ENCODE peak calls at places on chromosome 19, in five cellular contexts. One of them, this sample, is unnamed.

GRCh38 chr19:3984908-3985642 is at the start of gene EEF2:
- DNase-seq in cardiac muscle cell: peak; percentile 94
- DNase-seq in iPS DF 6.9: peak; percentile 68
- DNase-seq in BJ: no peak
- DNase-seq in ascending aorta: no peak
- DNase-seq in this sample: peak; percentile 99

GRCh38 chr19:46082728-46083050 is 41.8 kb downstream of the IGFL3 start:
- DNase-seq in cardiac muscle cell: no peak
- DNase-seq in iPS DF 6.9: no peak
- DNase-seq in BJ: no peak
- DNase-seq in ascending aorta: no peak
- DNase-seq in this sample: no peak

GRCh38 chr19:52635786-52636570 is 2.2 kb downstream of the ZNF83 start:
- DNase-seq in cardiac muscle cell: no peak
- DNase-seq in iPS DF 6.9: no peak
- DNase-seq in BJ: no peak
- DNase-seq in ascending aorta: no peak
- DNase-seq in this sample: no peak

GRCh38 chr19:27673986-27674385 is 1539.0 kb downstream of the UQCRFS1 start:
- DNase-seq in cardiac muscle cell: no peak
- DNase-seq in iPS DF 6.9: no peak
- DNase-seq in BJ: no peak
- DNase-seq in ascending aorta: no peak
- DNase-seq in this sample: no peak

GRCh38 chr19:40517248-40517647 is 50.4 kb downstream of the SPTBN4 start:
- DNase-seq in cardiac muscle cell: no peak
- DNase-seq in iPS DF 6.9: no peak
- DNase-seq in BJ: no peak
- DNase-seq in ascending aorta: no peak
- DNase-seq in this sample: no peak

GRCh38 chr19:14556662-14557188 is 15.1 kb downstream of the NDUFB7 start:
- DNase-seq in cardiac muscle cell: peak; percentile 85
- DNase-seq in iPS DF 6.9: peak; percentile 76
- DNase-seq in BJ: no peak
- DNase-seq in ascending aorta: no peak
- DNase-seq in this sample: peak; percentile 95

GRCh38 chr19:12064266-12065099 is at the start of gene ZNF844:
- DNase-seq in cardiac muscle cell: peak; percentile 96
- DNase-seq in iPS DF 6.9: peak; percentile 76
- DNase-seq in BJ: peak; percentile 62
- DNase-seq in ascending aorta: peak; percentile 95
- DNase-seq in this sample: peak; percentile 98

GRCh38 chr19:18282021-18282787 is 782 bp upstream of the JUND start:
- DNase-seq in cardiac muscle cell: no peak
- DNase-seq in iPS DF 6.9: no peak
- DNase-seq in BJ: no peak
- DNase-seq in ascending aorta: no peak
- DNase-seq in this sample: no peak

GRCh38 chr19:43738780-43739211 is 16.0 kb downstream of the SMG9 start:
- DNase-seq in cardiac muscle cell: no peak
- DNase-seq in iPS DF 6.9: no peak
- DNase-seq in BJ: no peak
- DNase-seq in ascending aorta: no peak
- DNase-seq in this sample: no peak

GRCh38 chr19:1862068-1862423 is 1.3 kb downstream of the KLF16 start:
- DNase-seq in cardiac muscle cell: no peak
- DNase-seq in iPS DF 6.9: no peak
- DNase-seq in BJ: no peak
- DNase-seq in ascending aorta: no peak
- DNase-seq in this sample: peak; percentile 75

GRCh38 chr19:18379803-18380747 is 5.9 kb upstream of the GDF15 start:
- DNase-seq in cardiac muscle cell: no peak
- DNase-seq in iPS DF 6.9: no peak
- DNase-seq in BJ: peak; percentile 87
- DNase-seq in ascending aorta: peak; percentile 86
- DNase-seq in this sample: peak; percentile 67

GRCh38 chr19:43776285-43776684 is 4.5 kb downstream of the KCNN4 start:
- DNase-seq in cardiac muscle cell: no peak
- DNase-seq in iPS DF 6.9: no peak
- DNase-seq in BJ: no peak
- DNase-seq in ascending aorta: no peak
- DNase-seq in this sample: peak; percentile 65

GRCh38 chr19:43489979-43490599 is 14.5 kb downstream of the PHLDB3 start:
- DNase-seq in cardiac muscle cell: no peak
- DNase-seq in iPS DF 6.9: no peak
- DNase-seq in BJ: no peak
- DNase-seq in ascending aorta: no peak
- DNase-seq in this sample: no peak

GRCh38 chr19:28614634-28615545 is 598.1 kb downstream of the UQCRFS1 start:
- DNase-seq in cardiac muscle cell: no peak
- DNase-seq in iPS DF 6.9: no peak
- DNase-seq in BJ: no peak
- DNase-seq in ascending aorta: no peak
- DNase-seq in this sample: no peak

GRCh38 chr19:3096902-3097326 is 2.8 kb downstream of the GNA11 start:
- DNase-seq in cardiac muscle cell: no peak
- DNase-seq in iPS DF 6.9: no peak
- DNase-seq in BJ: no peak
- DNase-seq in ascending aorta: no peak
- DNase-seq in this sample: no peak

GRCh38 chr19:44686896-44687295 is 12.1 kb upstream of the CEACAM16 start:
- DNase-seq in cardiac muscle cell: no peak
- DNase-seq in iPS DF 6.9: no peak
- DNase-seq in BJ: no peak
- DNase-seq in ascending aorta: no peak
- DNase-seq in this sample: no peak

GRCh38 chr19:18429717-18430416 is 8.1 kb downstream of the ISYNA1 start:
- DNase-seq in cardiac muscle cell: no peak
- DNase-seq in iPS DF 6.9: no peak
- DNase-seq in BJ: no peak
- DNase-seq in ascending aorta: no peak
- DNase-seq in this sample: no peak

GRCh38 chr19:32066056-32066455 is 279.4 kb upstream of the ZNF507 start:
- DNase-seq in cardiac muscle cell: no peak
- DNase-seq in iPS DF 6.9: no peak
- DNase-seq in BJ: no peak
- DNase-seq in ascending aorta: no peak
- DNase-seq in this sample: no peak

GRCh38 chr19:40716031-40716654 is 543 bp downstream of the COQ8B start:
- DNase-seq in cardiac muscle cell: no peak
- DNase-seq in iPS DF 6.9: no peak
- DNase-seq in BJ: no peak
- DNase-seq in ascending aorta: no peak
- DNase-seq in this sample: no peak

GRCh38 chr19:4014541-4015491 is 7.3 kb downstream of the PIAS4 start:
- DNase-seq in cardiac muscle cell: no peak
- DNase-seq in iPS DF 6.9: peak; percentile 29
- DNase-seq in BJ: no peak
- DNase-seq in ascending aorta: no peak
- DNase-seq in this sample: peak; percentile 91

GRCh38 chr19:46299004-46299509 is 2.2 kb downstream of the HIF3A start:
- DNase-seq in cardiac muscle cell: peak; percentile 94
- DNase-seq in iPS DF 6.9: no peak
- DNase-seq in BJ: peak; percentile 28
- DNase-seq in ascending aorta: peak; percentile 81
- DNase-seq in this sample: peak; percentile 71

GRCh38 chr19:14475251-14476073 is at the start of gene PTGER1:
- DNase-seq in cardiac muscle cell: peak; percentile 34
- DNase-seq in iPS DF 6.9: no peak
- DNase-seq in BJ: no peak
- DNase-seq in ascending aorta: no peak
- DNase-seq in this sample: peak; percentile 95

GRCh38 chr19:58279925-58280316 is 1.2 kb downstream of the ZNF8 start:
- DNase-seq in cardiac muscle cell: no peak
- DNase-seq in iPS DF 6.9: no peak
- DNase-seq in BJ: no peak
- DNase-seq in ascending aorta: no peak
- DNase-seq in this sample: no peak

GRCh38 chr19:2361259-2362038 is 1.4 kb downstream of the TMPRSS9 start:
- DNase-seq in cardiac muscle cell: no peak
- DNase-seq in iPS DF 6.9: no peak
- DNase-seq in BJ: no peak
- DNase-seq in ascending aorta: no peak
- DNase-seq in this sample: peak; percentile 73

GRCh38 chr19:21586341-21587116 is 81.1 kb downstream of the ZNF429 start:
- DNase-seq in cardiac muscle cell: peak; percentile 55
- DNase-seq in iPS DF 6.9: no peak
- DNase-seq in BJ: no peak
- DNase-seq in ascending aorta: no peak
- DNase-seq in this sample: peak; percentile 73

GRCh38 chr19:53183146-53183545 is 10.0 kb downstream of the ZNF665 start:
- DNase-seq in cardiac muscle cell: no peak
- DNase-seq in iPS DF 6.9: no peak
- DNase-seq in BJ: no peak
- DNase-seq in ascending aorta: no peak
- DNase-seq in this sample: no peak

GRCh38 chr19:39150235-39150634 is 24.6 kb downstream of the PAK4 start:
- DNase-seq in cardiac muscle cell: no peak
- DNase-seq in iPS DF 6.9: no peak
- DNase-seq in BJ: no peak
- DNase-seq in ascending aorta: no peak
- DNase-seq in this sample: no peak

GRCh38 chr19:4379383-4380253 is 20.7 kb downstream of the SH3GL1 start:
- DNase-seq in cardiac muscle cell: no peak
- DNase-seq in iPS DF 6.9: no peak
- DNase-seq in BJ: no peak
- DNase-seq in ascending aorta: no peak
- DNase-seq in this sample: no peak

GRCh38 chr19:41886761-41887710 is 4.1 kb downstream of the ARHGEF1 start:
- DNase-seq in cardiac muscle cell: no peak
- DNase-seq in iPS DF 6.9: no peak
- DNase-seq in BJ: no peak
- DNase-seq in ascending aorta: no peak
- DNase-seq in this sample: no peak

GRCh38 chr19:2254052-2254872 is 2.0 kb downstream of the JSRP1 start:
- DNase-seq in cardiac muscle cell: peak; percentile 76
- DNase-seq in iPS DF 6.9: no peak
- DNase-seq in BJ: no peak
- DNase-seq in ascending aorta: no peak
- DNase-seq in this sample: peak; percentile 95

GRCh38 chr19:29245221-29245620 is 32.3 kb upstream of the UQCRFS1 start:
- DNase-seq in cardiac muscle cell: no peak
- DNase-seq in iPS DF 6.9: no peak
- DNase-seq in BJ: no peak
- DNase-seq in ascending aorta: no peak
- DNase-seq in this sample: no peak

GRCh38 chr19:48961673-48962028 is 3.5 kb upstream of the FTL start:
- DNase-seq in cardiac muscle cell: no peak
- DNase-seq in iPS DF 6.9: no peak
- DNase-seq in BJ: no peak
- DNase-seq in ascending aorta: no peak
- DNase-seq in this sample: peak; percentile 58

GRCh38 chr19:45766919-45767346 is 2.1 kb downstream of the SIX5 start:
- DNase-seq in cardiac muscle cell: peak; percentile 27
- DNase-seq in iPS DF 6.9: no peak
- DNase-seq in BJ: no peak
- DNase-seq in ascending aorta: no peak
- DNase-seq in this sample: no peak

GRCh38 chr19:5293607-5294089 is 47.0 kb downstream of the PTPRS start:
- DNase-seq in cardiac muscle cell: peak; percentile 76
- DNase-seq in iPS DF 6.9: no peak
- DNase-seq in BJ: no peak
- DNase-seq in ascending aorta: no peak
- DNase-seq in this sample: peak; percentile 95

GRCh38 chr19:46614114-46614701 is 10.7 kb downstream of the PTGIR start:
- DNase-seq in cardiac muscle cell: peak; percentile 90
- DNase-seq in iPS DF 6.9: no peak
- DNase-seq in BJ: no peak
- DNase-seq in ascending aorta: no peak
- DNase-seq in this sample: peak; percentile 94

GRCh38 chr19:39512964-39513363 is 2.0 kb upstream of the SELENOV start:
- DNase-seq in cardiac muscle cell: no peak
- DNase-seq in iPS DF 6.9: no peak
- DNase-seq in BJ: no peak
- DNase-seq in ascending aorta: no peak
- DNase-seq in this sample: no peak

GRCh38 chr19:12763100-12763499 is 11.5 kb downstream of the BEST2 start:
- DNase-seq in cardiac muscle cell: no peak
- DNase-seq in iPS DF 6.9: no peak
- DNase-seq in BJ: no peak
- DNase-seq in ascending aorta: no peak
- DNase-seq in this sample: no peak

GRCh38 chr19:41754596-41754995 is 734 bp upstream of the CEACAM6 start:
- DNase-seq in cardiac muscle cell: no peak
- DNase-seq in iPS DF 6.9: no peak
- DNase-seq in BJ: no peak
- DNase-seq in ascending aorta: no peak
- DNase-seq in this sample: no peak

GRCh38 chr19:4238831-4239230 is 8.0 kb upstream of the YJU2 start:
- DNase-seq in cardiac muscle cell: no peak
- DNase-seq in iPS DF 6.9: no peak
- DNase-seq in BJ: no peak
- DNase-seq in ascending aorta: no peak
- DNase-seq in this sample: no peak

GRCh38 chr19:47719047-47719885 is 6.0 kb downstream of the EHD2 start:
- DNase-seq in cardiac muscle cell: peak; percentile 43
- DNase-seq in iPS DF 6.9: no peak
- DNase-seq in BJ: peak; percentile 99
- DNase-seq in ascending aorta: peak; percentile 59
- DNase-seq in this sample: peak; percentile 70
- H3K4me3 ChIP-seq in cardiac muscle cell: no peak overlapping the region
- H3K4me3 ChIP-seq in iPS DF 6.9: no peak overlapping the region
- H3K4me3 ChIP-seq in BJ: peak overlapping the region; percentile 28
- H3K4me3 ChIP-seq in ascending aorta: peak overlapping the region; percentile 61
- H3K4me3 ChIP-seq in this sample: no peak overlapping the region

GRCh38 chr19:7830823-7831222 is 805 bp downstream of the EVI5L start:
- DNase-seq in cardiac muscle cell: no peak
- DNase-seq in iPS DF 6.9: no peak
- DNase-seq in BJ: no peak
- DNase-seq in ascending aorta: no peak
- DNase-seq in this sample: no peak
- H3K27me3 ChIP-seq in cardiac muscle cell: peaks cover 13% of the 10 kb centered on the region
- H3K27me3 ChIP-seq in iPS DF 6.9: no peaks in the 10 kb centered on the region
- H3K27me3 ChIP-seq in BJ: no peaks in the 10 kb centered on the region
- H3K27me3 ChIP-seq in ascending aorta: no peaks in the 10 kb centered on the region
- H3K27me3 ChIP-seq in this sample: peaks cover 21% of the 10 kb centered on the region

GRCh38 chr19:615619-616018 is 17.7 kb downstream of the POLRMT start:
- DNase-seq in cardiac muscle cell: no peak
- DNase-seq in iPS DF 6.9: no peak
- DNase-seq in BJ: no peak
- DNase-seq in ascending aorta: no peak
- DNase-seq in this sample: no peak
- H3K4me3 ChIP-seq in cardiac muscle cell: no peak overlapping the region
- H3K4me3 ChIP-seq in iPS DF 6.9: peak overlapping the region; percentile 0
- H3K4me3 ChIP-seq in BJ: no peak overlapping the region
- H3K4me3 ChIP-seq in ascending aorta: no peak overlapping the region
- H3K4me3 ChIP-seq in this sample: no peak overlapping the region

DNA sequence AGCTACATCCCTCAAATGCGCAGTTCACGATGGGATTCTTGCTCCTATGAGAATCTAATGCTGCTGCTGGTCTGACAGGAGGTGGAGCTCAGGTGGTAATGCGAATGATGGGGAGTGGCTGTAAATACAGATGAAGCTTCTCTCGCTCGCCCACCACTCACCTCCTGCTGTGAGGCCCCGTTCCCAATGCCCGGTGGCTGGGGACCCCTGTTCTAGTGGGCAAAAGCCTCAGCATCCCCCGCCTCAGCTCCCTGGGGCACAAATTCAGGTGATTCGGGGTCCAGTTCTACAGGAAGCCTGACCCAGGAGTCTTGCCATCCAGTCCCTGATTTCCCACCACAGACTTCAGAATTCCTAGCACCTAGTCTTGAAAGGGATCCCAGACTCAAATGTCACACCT is 3.7 kb downstream of the RETN start:
- DNase-seq in cardiac muscle cell: no peak
- DNase-seq in iPS DF 6.9: no peak
- DNase-seq in BJ: no peak
- DNase-seq in ascending aorta: no peak
- DNase-seq in this sample: no peak
- H3K27me3 ChIP-seq in cardiac muscle cell: peaks cover 65% of the 10 kb centered on the region
- H3K27me3 ChIP-seq in iPS DF 6.9: no peaks in the 10 kb centered on the region
- H3K27me3 ChIP-seq in BJ: peaks cover 12% of the 10 kb centered on the region
- H3K27me3 ChIP-seq in ascending aorta: no peaks in the 10 kb centered on the region
- H3K27me3 ChIP-seq in this sample: peaks cover 26% of the 10 kb centered on the region